ENCODE peak calls at places on chromosomes 1 and 21, in five cellular contexts. I, S, H, V and T are unnamed samples.

GRCh38 chr1:85838238-85838637 is 130.0 kb upstream of the ZNHIT6 start:
- DNase-seq in I (no peak), S (no peak), H (no peak), V (no peak), T (no peak)

GRCh38 chr1:214303538-214303937 is 22.6 kb downstream of the SMYD2 start:
- DNase-seq in I (no peak), S (no peak), H (no peak), V (no peak), T (no peak)

GRCh38 chr1:21284206-21285137 is 5.8 kb downstream of the ECE1 start:
- DNase-seq in I (no peak), S (no peak), H (no peak), V (no peak), T (peak; percentile 75)

GRCh38 chr1:216293673-216294072 is 129.6 kb downstream of the USH2A start:
- DNase-seq in I (peak; percentile 35), S (no peak), H (no peak), V (no peak), T (no peak)

GRCh38 chr1:26838474-26839338 is 12.2 kb downstream of the ZDHHC18 start:
- DNase-seq in I (no peak), S (no peak), H (no peak), V (no peak), T (no peak)

GRCh38 chr1:175840787-175841186 is 97.4 kb upstream of the TNR start:
- DNase-seq in I (no peak), S (no peak), H (no peak), V (no peak), T (no peak)

GRCh38 chr1:10755977-10756521 is 40.4 kb downstream of the CASZ1 start:
- DNase-seq in I (no peak), S (peak; percentile 57), H (peak; percentile 74), V (peak; percentile 74), T (no peak)

GRCh38 chr1:236502579-236502971 is 21.2 kb upstream of the LGALS8 start:
- DNase-seq in I (no peak), S (no peak), H (no peak), V (no peak), T (no peak)

GRCh38 chr1:237043846-237044636 is 2.1 kb downstream of the RYR2 start:
- DNase-seq in I (no peak), S (no peak), H (peak; percentile 29), V (peak; percentile 50), T (no peak)

GRCh38 chr1:43530483-43531452 is at the start of gene PTPRF:
- DNase-seq in I (no peak), S (peak; percentile 8), H (peak; percentile 62), V (peak; percentile 49), T (no peak)

GRCh38 chr1:222087207-222087920 is 345.5 kb upstream of the DUSP10 start:
- DNase-seq in I (no peak), S (no peak), H (no peak), V (no peak), T (no peak)

GRCh38 chr1:19769211-19769932 is 30.3 kb downstream of the TMCO4 start:
- DNase-seq in I (no peak), S (no peak), H (no peak), V (no peak), T (no peak)

GRCh38 chr1:162984699-162985098 is 84.5 kb upstream of the RGS4 start:
- DNase-seq in I (no peak), S (no peak), H (no peak), V (no peak), T (no peak)

GRCh38 chr1:240091614-240092300 is at the start of gene FMN2:
- DNase-seq in I (peak; percentile 19), S (no peak), H (no peak), V (no peak), T (no peak)

GRCh38 chr1:44417351-44418021 is 12.4 kb downstream of the RNF220 start:
- DNase-seq in I (no peak), S (no peak), H (peak; percentile 58), V (peak; percentile 40), T (peak; percentile 69)

GRCh38 chr1:48023488-48023887 is 26.3 kb upstream of the TRABD2B start:
- DNase-seq in I (no peak), S (no peak), H (no peak), V (no peak), T (no peak)

GRCh38 chr1:225418598-225418997 is 9.2 kb downstream of the LBR start:
- DNase-seq in I (no peak), S (no peak), H (no peak), V (no peak), T (no peak)

GRCh38 chr1:205267306-205267902 is 39.7 kb downstream of the TMCC2 start:
- DNase-seq in I (no peak), S (no peak), H (no peak), V (no peak), T (no peak)

GRCh38 chr1:217053666-217054065 is 330.4 kb upstream of the ESRRG start:
- DNase-seq in I (no peak), S (no peak), H (no peak), V (no peak), T (no peak)

GRCh38 chr1:225318706-225319575 is 108.9 kb downstream of the LBR start:
- DNase-seq in I (peak; percentile 1), S (no peak), H (no peak), V (no peak), T (no peak)

GRCh38 chr1:227886993-227887696 is 60.6 kb downstream of the WNT9A start:
- DNase-seq in I (no peak), S (peak; percentile 28), H (peak; percentile 81), V (peak; percentile 83), T (no peak)

GRCh38 chr21:32096411-32096810 is 182.4 kb downstream of the MIS18A start:
- DNase-seq in I (no peak), S (no peak), H (peak; percentile 17), V (no peak), T (no peak)
- TF ChIP-seq CTCF in I (peak; percentile 42), S (no peak), H (peak; percentile 28), V (peak; percentile 47), T (no peak)

GRCh38 chr1:154773551-154773950 is 96.5 kb downstream of the KCNN3 start:
- DNase-seq in I (no peak), S (no peak), H (no peak), V (no peak), T (no peak)

GRCh38 chr1:154774175-154774855 is 95.8 kb downstream of the KCNN3 start:
- DNase-seq in I (no peak), S (no peak), H (no peak), V (no peak), T (no peak)

GRCh38 chr1:154770897-154771594 is 99.0 kb downstream of the KCNN3 start:
- DNase-seq in I (no peak), S (no peak), H (no peak), V (no peak), T (no peak)

GRCh38 chr1:154772056-154772455 is 98.0 kb downstream of the KCNN3 start:
- DNase-seq in I (no peak), S (no peak), H (no peak), V (no peak), T (peak; percentile 22)

DNA sequence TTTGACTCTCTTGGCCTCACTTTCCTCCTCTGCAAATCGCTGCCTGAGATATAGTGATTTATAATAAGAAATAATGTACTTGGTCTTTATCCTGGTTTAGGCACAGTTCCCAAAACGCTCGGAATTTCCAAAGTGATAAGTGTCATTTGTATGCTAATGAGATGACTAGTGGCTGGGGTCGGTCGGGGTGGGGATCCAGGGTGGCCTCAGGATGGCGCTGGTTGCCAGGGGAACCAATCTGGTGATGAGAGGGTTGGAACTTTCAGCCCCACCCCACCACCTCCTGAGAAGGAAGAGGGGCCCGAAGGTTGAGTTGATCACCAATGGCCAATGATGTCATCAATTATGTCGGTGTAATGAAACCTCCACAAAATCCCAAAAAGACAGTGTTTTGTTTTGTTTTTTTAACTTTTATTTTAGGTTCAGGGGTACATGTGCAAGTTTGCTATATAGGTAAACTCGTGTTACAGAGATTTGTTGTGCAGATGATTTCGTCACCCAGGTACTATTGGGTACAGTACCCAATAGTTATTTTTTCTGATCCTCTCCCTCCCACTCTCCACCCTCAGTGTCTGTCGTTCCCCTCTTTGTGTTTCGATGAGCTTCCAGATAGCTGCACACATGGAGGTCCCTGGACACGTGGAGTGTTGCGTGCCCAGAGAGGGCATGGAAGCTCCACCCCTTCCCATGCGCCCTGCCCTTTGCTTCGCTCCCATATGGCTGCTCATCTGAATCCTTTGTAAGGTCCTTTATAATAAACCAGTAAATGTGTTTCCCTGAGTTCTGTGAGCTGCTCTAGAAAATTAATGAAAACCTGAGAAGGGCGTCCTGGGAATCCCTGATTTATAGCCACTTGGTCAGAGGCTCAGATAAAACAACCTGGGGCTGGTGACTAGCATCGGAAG is 97.2 kb downstream of the KCNN3 start:
- DNase-seq in I (no peak), S (peak; percentile 23), H (no peak), V (no peak), T (no peak)
- TF ChIP-seq CTCF in I (no peak), S (peak; percentile 22), H (no peak), V (no peak), T (no peak)

GRCh38 chr1:31425301-31426081 is 12.5 kb downstream of the SERINC2 start:
- DNase-seq in I (no peak), S (no peak), H (no peak), V (no peak), T (no peak)

GRCh38 chr1:31424568-31424967 is 11.6 kb downstream of the SERINC2 start:
- DNase-seq in I (no peak), S (no peak), H (no peak), V (no peak), T (no peak)

GRCh38 chr1:31422505-31423319 is 9.7 kb downstream of the SERINC2 start:
- DNase-seq in I (peak; percentile 37), S (peak; percentile 56), H (peak; percentile 57), V (peak; percentile 49), T (peak; percentile 76)

GRCh38 chr1:31421404-31422040 is 8.5 kb downstream of the SERINC2 start:
- DNase-seq in I (no peak), S (no peak), H (no peak), V (no peak), T (no peak)

DNA sequence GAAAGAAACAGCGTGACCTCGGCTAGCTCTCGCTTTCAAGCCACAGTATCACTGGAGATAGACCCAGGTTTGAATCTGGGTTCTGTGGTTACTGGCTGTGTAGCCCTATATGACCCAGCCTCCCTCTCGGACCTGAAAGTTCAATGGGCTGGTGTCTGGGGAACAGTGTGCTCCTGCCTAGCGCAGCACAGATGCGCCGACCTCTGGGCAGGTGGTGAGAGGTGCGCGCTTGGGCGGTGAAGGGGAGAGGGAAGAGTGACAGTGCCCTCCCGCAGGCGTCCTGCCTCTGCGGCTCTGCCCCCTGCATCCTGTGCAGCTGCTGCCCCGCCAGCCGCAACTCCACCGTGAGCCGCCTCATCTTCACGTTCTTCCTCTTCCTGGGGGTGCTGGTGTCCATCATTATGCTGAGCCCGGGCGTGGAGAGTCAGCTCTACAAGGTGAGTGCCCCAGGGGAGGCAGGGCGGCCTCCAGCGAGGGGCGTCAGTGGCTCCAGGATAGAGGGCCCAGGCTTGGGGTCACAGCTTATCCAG is 10.5 kb downstream of the SERINC2 start:
- DNase-seq in I (no peak), S (no peak), H (no peak), V (no peak), T (no peak)
- TF ChIP-seq CTCF in I (no peak), S (no peak), H (no peak), V (no peak), T (no peak)

DNA sequence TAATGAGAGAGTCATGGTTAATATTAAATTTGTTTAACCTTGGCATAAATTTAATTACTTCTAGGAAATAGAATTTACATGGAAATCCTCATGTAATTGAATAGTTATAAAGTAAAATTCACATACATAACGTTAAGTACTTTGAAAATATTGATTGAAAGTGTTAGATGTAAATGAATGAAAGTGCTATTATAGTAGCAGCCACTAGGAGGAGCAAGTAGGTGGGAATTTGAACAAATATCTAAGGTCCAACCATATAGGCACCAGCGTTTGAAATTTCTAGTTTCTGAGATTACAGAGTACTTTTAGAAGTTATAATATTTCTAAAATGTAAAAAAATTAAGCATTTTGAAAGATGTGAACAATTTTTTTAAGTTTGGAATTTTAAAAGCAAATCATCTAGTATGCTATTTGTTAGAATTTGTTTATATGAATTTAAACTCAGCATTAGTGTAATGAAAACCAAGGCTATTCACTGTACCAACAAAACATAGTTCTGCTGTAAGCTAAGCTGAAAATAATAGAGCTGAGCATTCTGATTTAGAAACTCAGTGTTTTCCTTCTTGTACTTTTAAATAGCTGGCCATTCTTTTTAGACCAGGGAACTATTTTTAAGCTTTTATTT is 3.3 kb downstream of the B3GALT2 start:
- DNase-seq in I (no peak), S (no peak), H (no peak), V (no peak), T (no peak)
- TF ChIP-seq CTCF in I (peak; percentile 81), S (peak; percentile 97), H (peak; percentile 88), V (peak; percentile 83), T (peak; percentile 92)